ENCODE peak calls at places on chromosome 14, in five cellular contexts. One of them, this sample, is unnamed.

GRCh38 chr14:75196064-75196463 is 19.7 kb upstream of the TMED10 start:
- DNase-seq in CD8-positive, alpha-beta T cell: no peak
- DNase-seq in ascending aorta: no peak
- DNase-seq in cardiac muscle cell: no peak
- DNase-seq in breast epithelium: no peak
- DNase-seq in this sample: no peak

GRCh38 chr14:61451491-61451890 is 130.1 kb downstream of the PRKCH start:
- DNase-seq in cardiac muscle cell: no peak
- DNase-seq in CD8-positive, alpha-beta T cell: no peak
- DNase-seq in breast epithelium: no peak
- DNase-seq in ascending aorta: no peak
- DNase-seq in this sample: no peak

GRCh38 chr14:72753044-72753710 is 140.7 kb downstream of the DPF3 start:
- DNase-seq in CD8-positive, alpha-beta T cell: no peak
- DNase-seq in cardiac muscle cell: no peak
- DNase-seq in breast epithelium: no peak
- DNase-seq in ascending aorta: no peak
- DNase-seq in this sample: no peak

GRCh38 chr14:37901978-37902377 is 305.7 kb upstream of the SSTR1 start:
- DNase-seq in cardiac muscle cell: no peak
- DNase-seq in CD8-positive, alpha-beta T cell: no peak
- DNase-seq in breast epithelium: no peak
- DNase-seq in ascending aorta: peak
- DNase-seq in this sample: no peak

GRCh38 chr14:89965839-89966238 is 10.1 kb downstream of the TDP1 start:
- DNase-seq in breast epithelium: no peak
- DNase-seq in CD8-positive, alpha-beta T cell: no peak
- DNase-seq in ascending aorta: no peak
- DNase-seq in cardiac muscle cell: no peak
- DNase-seq in this sample: no peak

GRCh38 chr14:27026097-27026496 is 428.3 kb upstream of the NOVA1 start:
- DNase-seq in breast epithelium: no peak
- DNase-seq in CD8-positive, alpha-beta T cell: no peak
- DNase-seq in cardiac muscle cell: no peak
- DNase-seq in ascending aorta: no peak
- DNase-seq in this sample: no peak

GRCh38 chr14:30223385-30223785 is 295.7 kb upstream of the PRKD1 start:
- DNase-seq in CD8-positive, alpha-beta T cell: no peak
- DNase-seq in ascending aorta: peak
- DNase-seq in cardiac muscle cell: no peak
- DNase-seq in breast epithelium: peak
- DNase-seq in this sample: peak

GRCh38 chr14:61145258-61145902 is 135.8 kb downstream of the TMEM30B start:
- DNase-seq in CD8-positive, alpha-beta T cell: no peak
- DNase-seq in cardiac muscle cell: no peak
- DNase-seq in breast epithelium: no peak
- DNase-seq in ascending aorta: no peak
- DNase-seq in this sample: peak

GRCh38 chr14:96065661-96066459 is 26.7 kb downstream of the C14orf132 start:
- DNase-seq in cardiac muscle cell: no peak
- DNase-seq in breast epithelium: peak
- DNase-seq in ascending aorta: peak
- DNase-seq in CD8-positive, alpha-beta T cell: no peak
- DNase-seq in this sample: peak

GRCh38 chr14:54696998-54697397 is 130.1 kb downstream of the SAMD4A start:
- DNase-seq in CD8-positive, alpha-beta T cell: no peak
- DNase-seq in cardiac muscle cell: no peak
- DNase-seq in ascending aorta: no peak
- DNase-seq in breast epithelium: no peak
- DNase-seq in this sample: no peak

GRCh38 chr14:22427771-22428228 is 161.2 kb downstream of the DAD1 start:
- DNase-seq in CD8-positive, alpha-beta T cell: no peak
- DNase-seq in breast epithelium: no peak
- DNase-seq in ascending aorta: no peak
- DNase-seq in cardiac muscle cell: no peak
- DNase-seq in this sample: no peak

GRCh38 chr14:68824517-68825347 is 31.9 kb upstream of the ZFP36L1 start:
- DNase-seq in cardiac muscle cell: peak
- DNase-seq in ascending aorta: peak
- DNase-seq in CD8-positive, alpha-beta T cell: no peak
- DNase-seq in breast epithelium: peak
- DNase-seq in this sample: peak

GRCh38 chr14:51210594-51210993 is 29.5 kb upstream of the TMX1 start:
- DNase-seq in CD8-positive, alpha-beta T cell: no peak
- DNase-seq in breast epithelium: no peak
- DNase-seq in cardiac muscle cell: no peak
- DNase-seq in ascending aorta: no peak
- DNase-seq in this sample: peak

GRCh38 chr14:93994919-93995682 is 2.0 kb upstream of the CCDC197 start:
- DNase-seq in ascending aorta: peak
- DNase-seq in breast epithelium: no peak
- DNase-seq in cardiac muscle cell: peak
- DNase-seq in CD8-positive, alpha-beta T cell: no peak
- DNase-seq in this sample: no peak

GRCh38 chr14:59630281-59630963 is 53.8 kb upstream of the CCDC175 start:
- DNase-seq in ascending aorta: peak
- DNase-seq in CD8-positive, alpha-beta T cell: no peak
- DNase-seq in cardiac muscle cell: peak
- DNase-seq in breast epithelium: no peak
- DNase-seq in this sample: peak

GRCh38 chr14:68671899-68672298 is 121.0 kb downstream of the ZFP36L1 start:
- DNase-seq in cardiac muscle cell: no peak
- DNase-seq in ascending aorta: no peak
- DNase-seq in breast epithelium: no peak
- DNase-seq in CD8-positive, alpha-beta T cell: no peak
- DNase-seq in this sample: no peak

GRCh38 chr14:102320033-102320660 is 601 bp downstream of the ZNF839 start:
- DNase-seq in breast epithelium: no peak
- DNase-seq in cardiac muscle cell: peak
- DNase-seq in CD8-positive, alpha-beta T cell: peak
- DNase-seq in ascending aorta: peak
- DNase-seq in this sample: peak

GRCh38 chr14:47596232-47596631 is 79.2 kb downstream of the MDGA2 start:
- DNase-seq in cardiac muscle cell: no peak
- DNase-seq in CD8-positive, alpha-beta T cell: no peak
- DNase-seq in ascending aorta: no peak
- DNase-seq in breast epithelium: no peak
- DNase-seq in this sample: no peak

DNA sequence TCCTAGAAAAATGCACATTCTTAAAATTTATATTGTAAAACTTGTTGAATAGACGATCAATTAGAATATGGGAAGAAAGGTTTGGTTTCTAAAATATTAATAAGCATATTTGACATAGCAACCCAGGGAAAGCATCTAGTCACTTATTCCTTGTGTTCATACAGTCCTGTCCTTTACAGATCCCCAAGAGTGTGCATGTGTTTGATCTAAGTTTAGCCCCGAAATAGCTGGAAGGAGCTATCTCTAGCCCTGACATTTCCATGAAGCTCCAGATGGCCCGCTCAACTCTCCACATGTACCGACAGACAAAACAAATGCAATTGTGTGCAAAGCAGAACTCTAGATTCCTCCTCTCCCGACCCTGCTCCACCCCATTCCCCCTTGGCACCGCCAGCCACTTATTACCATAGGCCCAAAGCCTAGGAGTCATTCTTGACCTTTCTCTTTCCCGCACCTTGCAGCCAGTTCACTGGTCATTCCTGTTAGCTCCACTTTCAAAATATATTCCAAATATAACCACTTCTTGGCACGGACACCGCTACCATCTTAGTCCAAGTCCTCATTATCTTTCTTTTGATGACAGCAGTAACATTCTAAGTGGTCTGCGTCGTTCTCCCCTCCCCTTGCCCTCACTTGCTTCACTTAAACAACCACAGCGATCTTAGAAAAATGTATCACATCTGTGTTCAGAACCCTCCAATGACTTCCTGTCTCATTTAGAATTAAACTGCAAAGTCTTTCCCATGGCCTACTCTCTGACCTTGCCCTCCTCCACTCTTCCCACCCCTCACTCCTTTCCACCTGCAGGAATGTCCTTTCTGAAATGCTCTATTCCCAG is 45.5 kb upstream of the GZMB start:
- DNase-seq in breast epithelium: no peak
- DNase-seq in cardiac muscle cell: no peak
- DNase-seq in ascending aorta: no peak
- DNase-seq in CD8-positive, alpha-beta T cell: no peak
- DNase-seq in this sample: no peak
- TF ChIP-seq CTCF in breast epithelium: no peak
- TF ChIP-seq CTCF in cardiac muscle cell: no peak
- TF ChIP-seq CTCF in ascending aorta: no peak
- TF ChIP-seq CTCF in CD8-positive, alpha-beta T cell: peak
- TF ChIP-seq CTCF in this sample: no peak

GRCh38 chr14:23729720-23730387 is 93.7 kb downstream of the DHRS2 start:
- DNase-seq in ascending aorta: no peak
- DNase-seq in breast epithelium: no peak
- DNase-seq in CD8-positive, alpha-beta T cell: no peak
- DNase-seq in cardiac muscle cell: no peak
- DNase-seq in this sample: no peak
- TF ChIP-seq CTCF in ascending aorta: no peak
- TF ChIP-seq CTCF in breast epithelium: no peak
- TF ChIP-seq CTCF in CD8-positive, alpha-beta T cell: no peak
- TF ChIP-seq CTCF in cardiac muscle cell: no peak
- TF ChIP-seq CTCF in this sample: no peak

DNA sequence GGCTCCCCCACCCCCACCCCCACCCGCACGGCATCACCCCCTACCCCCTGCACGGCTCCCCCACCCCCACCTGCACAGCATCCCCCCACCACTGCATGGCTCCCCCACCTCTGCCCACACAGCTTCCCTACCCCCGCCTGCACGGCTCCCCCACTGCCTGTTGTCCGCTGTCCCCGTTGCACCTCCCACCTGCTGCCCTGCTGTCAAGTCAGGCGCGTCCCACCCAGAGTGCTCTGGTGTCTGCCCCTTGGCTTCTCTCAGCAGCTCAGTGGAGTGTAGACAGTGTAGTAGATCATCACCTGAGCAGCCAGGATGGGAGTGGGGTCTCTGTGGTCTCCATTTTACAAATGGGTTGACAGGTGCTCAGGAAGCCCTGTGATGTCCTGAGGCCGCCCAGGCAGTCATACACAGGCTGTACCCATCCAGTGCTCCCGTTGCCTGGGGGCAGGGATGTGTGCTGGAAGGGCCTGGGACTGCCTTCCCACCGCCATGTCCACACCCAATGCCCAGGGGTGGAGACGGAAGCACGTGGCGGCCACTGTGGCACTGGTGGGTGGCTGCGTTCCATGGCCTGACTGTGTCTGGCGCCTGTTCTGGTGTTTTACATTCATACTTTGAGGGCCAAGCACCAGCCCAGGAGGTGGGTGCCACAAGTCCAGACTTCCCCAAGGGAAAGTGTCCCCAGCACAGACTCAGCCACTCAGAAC is 32.5 kb downstream of the PACS2 start:
- DNase-seq in cardiac muscle cell: no peak
- DNase-seq in ascending aorta: no peak
- DNase-seq in breast epithelium: no peak
- DNase-seq in CD8-positive, alpha-beta T cell: no peak
- DNase-seq in this sample: peak
- TF ChIP-seq CTCF in cardiac muscle cell: no peak
- TF ChIP-seq CTCF in ascending aorta: no peak
- TF ChIP-seq CTCF in breast epithelium: no peak
- TF ChIP-seq CTCF in CD8-positive, alpha-beta T cell: no peak
- TF ChIP-seq CTCF in this sample: no peak

GRCh38 chr14:52650774-52651173 is 44.6 kb downstream of the ERO1A start:
- DNase-seq in breast epithelium: no peak
- DNase-seq in cardiac muscle cell: no peak
- DNase-seq in ascending aorta: no peak
- DNase-seq in CD8-positive, alpha-beta T cell: no peak
- DNase-seq in this sample: peak
- TF ChIP-seq CTCF in breast epithelium: no peak
- TF ChIP-seq CTCF in cardiac muscle cell: no peak
- TF ChIP-seq CTCF in ascending aorta: no peak
- TF ChIP-seq CTCF in CD8-positive, alpha-beta T cell: no peak
- TF ChIP-seq CTCF in this sample: peak

DNA sequence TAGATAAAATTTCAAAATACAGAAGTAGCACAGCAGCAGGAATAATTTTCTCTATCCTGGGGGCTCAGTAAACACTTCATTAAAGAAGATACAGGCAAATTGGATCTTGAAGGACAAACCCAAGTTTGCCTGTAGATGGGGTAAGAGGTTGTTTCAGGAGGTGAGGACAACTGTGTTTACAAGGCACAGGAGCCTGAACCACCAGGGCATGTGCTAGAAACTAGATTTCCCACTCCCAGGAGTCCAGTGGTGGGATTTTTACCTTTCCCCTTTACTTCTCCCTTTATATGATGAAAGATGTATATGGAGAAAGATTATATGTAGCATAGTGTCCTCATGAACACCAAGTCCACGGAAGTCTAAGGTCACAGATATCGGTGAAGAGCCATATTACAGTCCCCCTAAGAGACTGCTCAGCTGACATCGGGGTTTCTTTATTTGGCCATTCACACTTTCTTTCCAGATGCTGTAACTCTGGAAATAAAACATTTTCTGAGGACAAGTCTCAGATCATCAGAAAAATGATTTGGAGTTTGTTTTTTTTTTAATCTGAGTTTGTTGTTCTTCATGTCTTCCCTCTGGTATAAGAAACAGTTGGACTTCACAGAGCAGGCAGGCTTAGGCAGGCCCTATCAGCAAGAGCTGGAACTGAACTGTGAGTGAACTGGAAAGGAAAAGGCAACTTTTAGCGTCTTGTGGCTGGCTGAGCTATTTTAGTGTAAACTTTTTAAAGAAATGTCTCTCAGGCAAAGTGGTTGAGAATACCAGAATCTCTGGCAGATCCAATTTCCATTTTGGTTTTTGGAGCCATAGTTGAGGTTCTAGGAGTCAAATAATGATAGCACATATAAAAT is 8.0 kb upstream of the EVL start:
- DNase-seq in breast epithelium: no peak
- DNase-seq in CD8-positive, alpha-beta T cell: no peak
- DNase-seq in cardiac muscle cell: peak
- DNase-seq in ascending aorta: no peak
- DNase-seq in this sample: no peak
- TF ChIP-seq CTCF in breast epithelium: peak
- TF ChIP-seq CTCF in CD8-positive, alpha-beta T cell: peak
- TF ChIP-seq CTCF in cardiac muscle cell: peak
- TF ChIP-seq CTCF in ascending aorta: peak
- TF ChIP-seq CTCF in this sample: peak

GRCh38 chr14:104368751-104369100 is 210.8 kb upstream of the C14orf180 start:
- DNase-seq in ascending aorta: no peak
- DNase-seq in cardiac muscle cell: no peak
- DNase-seq in CD8-positive, alpha-beta T cell: no peak
- DNase-seq in breast epithelium: no peak
- DNase-seq in this sample: no peak

GRCh38 chr14:104371917-104372316 is 207.6 kb upstream of the C14orf180 start:
- DNase-seq in ascending aorta: no peak
- DNase-seq in cardiac muscle cell: no peak
- DNase-seq in CD8-positive, alpha-beta T cell: no peak
- DNase-seq in breast epithelium: no peak
- DNase-seq in this sample: no peak

GRCh38 chr14:104371031-104371430 is 208.5 kb upstream of the C14orf180 start:
- DNase-seq in breast epithelium: no peak
- DNase-seq in CD8-positive, alpha-beta T cell: no peak
- DNase-seq in ascending aorta: no peak
- DNase-seq in cardiac muscle cell: no peak
- DNase-seq in this sample: no peak

GRCh38 chr14:104369208-104369607 is 210.4 kb upstream of the C14orf180 start:
- DNase-seq in CD8-positive, alpha-beta T cell: no peak
- DNase-seq in ascending aorta: no peak
- DNase-seq in breast epithelium: no peak
- DNase-seq in cardiac muscle cell: no peak
- DNase-seq in this sample: no peak

GRCh38 chr14:104370256-104370870 is 209.2 kb upstream of the C14orf180 start:
- DNase-seq in cardiac muscle cell: peak
- DNase-seq in breast epithelium: no peak
- DNase-seq in CD8-positive, alpha-beta T cell: no peak
- DNase-seq in ascending aorta: no peak
- DNase-seq in this sample: peak
- TF ChIP-seq CTCF in cardiac muscle cell: no peak
- TF ChIP-seq CTCF in breast epithelium: no peak
- TF ChIP-seq CTCF in CD8-positive, alpha-beta T cell: no peak
- TF ChIP-seq CTCF in ascending aorta: no peak
- TF ChIP-seq CTCF in this sample: peak

This sample was measured in BE2C.